ENCODE peak calls at places on chromosomes 7 and 10, in four cellular contexts. O, N, H and A are unnamed samples.

GRCh38 chr7:65750511-65751344 is 122.1 kb upstream of the VKORC1L1 start:
- DNase-seq in O (peak), H (peak), N (peak), A (peak)

GRCh38 chr10:72379062-72379461 is 24.3 kb upstream of the DNAJB12 start:
- DNase-seq in O (no peak), H (no peak), N (no peak), A (no peak)

GRCh38 chr7:157552295-157552993 is 215.6 kb downstream of the DNAJB6 start:
- DNase-seq in O (no peak), N (no peak), H (peak), A (no peak)

GRCh38 chr10:131547129-131547799 is 235.7 kb upstream of the TCERG1L start:
- DNase-seq in O (no peak), H (no peak), N (no peak), A (no peak)

GRCh38 chr7:98978672-98979071 is 100.3 kb downstream of the TRRAP start:
- DNase-seq in H (no peak), O (no peak), N (no peak), A (no peak)

GRCh38 chr10:126387041-126387908 is 1.0 kb downstream of the ADAM12 start:
- DNase-seq in O (peak), H (peak), N (no peak), A (peak)

GRCh38 chr10:73931767-73932624 is 21.1 kb downstream of the PLAU start:
- DNase-seq in O (peak), N (peak), H (peak), A (no peak)

GRCh38 chr10:101897633-101898032 is 54.0 kb upstream of the KCNIP2 start:
- DNase-seq in H (no peak), O (no peak), N (no peak), A (peak)

GRCh38 chr7:108420482-108420908 is 35.7 kb downstream of the NRCAM start:
- DNase-seq in N (no peak), O (no peak), H (no peak), A (no peak)

GRCh38 chr7:105677395-105677701 is 96.1 kb upstream of the EFCAB10 start:
- DNase-seq in H (no peak), O (no peak), N (no peak), A (no peak)

GRCh38 chr10:46528675-46529615 is 27.5 kb downstream of the GPRIN2 start:
- DNase-seq in H (peak), O (no peak), N (no peak), A (no peak)

GRCh38 chr10:24209946-24210491 is 1.1 kb downstream of the KIAA1217 start:
- DNase-seq in N (peak), H (no peak), O (no peak), A (peak)

GRCh38 chr7:135291809-135292253 is 58.2 kb downstream of the STRA8 start:
- DNase-seq in N (peak), O (no peak), H (no peak), A (no peak)

GRCh38 chr7:26085771-26086170 is 66.2 kb upstream of the NFE2L3 start:
- DNase-seq in N (no peak), O (no peak), H (no peak), A (no peak)

GRCh38 chr7:80593869-80594587 is 44.4 kb upstream of the CD36 start:
- DNase-seq in N (no peak), H (no peak), O (no peak), A (no peak)

GRCh38 chr7:126378642-126379041 is 874.1 kb downstream of the GRM8 start:
- DNase-seq in H (no peak), O (no peak), N (no peak), A (no peak)

GRCh38 chr7:94276797-94277196 is 117.9 kb upstream of the COL1A2 start:
- DNase-seq in H (no peak), N (no peak), O (no peak), A (peak)

GRCh38 chr7:1884583-1885350 is 214.7 kb downstream of the ELFN1 start:
- DNase-seq in N (no peak), O (peak), H (no peak), A (no peak)

GRCh38 chr10:22625511-22626288 is 88.7 kb downstream of the PIP4K2A start:
- DNase-seq in H (no peak), N (peak), O (no peak), A (no peak)
- TF ChIP-seq FOXJ3 in H (no peak), N (no peak), O (no peak), A (no peak)

DNA sequence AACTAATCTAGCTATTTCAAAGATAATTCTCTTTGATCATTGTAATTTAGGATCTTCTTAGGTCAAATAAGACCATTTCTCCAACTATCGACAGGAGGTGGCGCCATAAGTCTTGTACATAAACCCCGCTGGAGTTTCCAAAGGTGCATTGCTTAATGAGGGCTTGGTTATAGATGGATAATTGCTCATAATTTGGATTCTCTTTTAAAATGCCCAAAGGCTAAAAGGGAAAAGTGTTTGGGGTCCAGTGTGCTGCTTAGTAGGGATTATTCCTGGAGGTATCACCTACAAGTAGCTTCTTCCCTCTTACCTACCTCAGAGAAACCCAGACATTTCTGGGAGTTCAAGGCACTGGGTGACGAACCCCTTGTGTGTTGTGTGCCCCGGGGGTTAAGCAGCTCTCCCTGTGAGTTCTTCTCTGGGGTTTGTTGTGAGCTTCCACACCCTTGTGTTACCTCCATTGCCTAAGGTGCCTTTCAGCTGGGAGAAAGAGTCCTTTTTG is 75.2 kb downstream of the PAXIP1 start:
- DNase-seq in H (peak), N (peak), O (peak), A (peak)
- TF ChIP-seq FOXJ3 in H (no peak), N (no peak), O (no peak), A (no peak)

GRCh38 chr10:94173594-94173993 is 179.9 kb downstream of the PLCE1 start:
- DNase-seq in O (no peak), N (no peak), H (no peak), A (no peak)
- TF ChIP-seq FOXJ3 in O (no peak), N (no peak), H (no peak), A (no peak)

GRCh38 chr7:159008055-159008405 is 136.6 kb downstream of the VIPR2 start:
- DNase-seq in N (no peak), H (no peak), O (no peak), A (no peak)

GRCh38 chr7:159005618-159006017 is 139.0 kb downstream of the VIPR2 start:
- DNase-seq in H (no peak), N (no peak), O (peak), A (no peak)

GRCh38 chr7:159006610-159007130 is 138.0 kb downstream of the VIPR2 start:
- DNase-seq in O (peak), H (no peak), N (no peak), A (no peak)

GRCh38 chr7:159008417-159008816 is 136.2 kb downstream of the VIPR2 start:
- DNase-seq in H (no peak), O (no peak), N (no peak), A (no peak)

DNA sequence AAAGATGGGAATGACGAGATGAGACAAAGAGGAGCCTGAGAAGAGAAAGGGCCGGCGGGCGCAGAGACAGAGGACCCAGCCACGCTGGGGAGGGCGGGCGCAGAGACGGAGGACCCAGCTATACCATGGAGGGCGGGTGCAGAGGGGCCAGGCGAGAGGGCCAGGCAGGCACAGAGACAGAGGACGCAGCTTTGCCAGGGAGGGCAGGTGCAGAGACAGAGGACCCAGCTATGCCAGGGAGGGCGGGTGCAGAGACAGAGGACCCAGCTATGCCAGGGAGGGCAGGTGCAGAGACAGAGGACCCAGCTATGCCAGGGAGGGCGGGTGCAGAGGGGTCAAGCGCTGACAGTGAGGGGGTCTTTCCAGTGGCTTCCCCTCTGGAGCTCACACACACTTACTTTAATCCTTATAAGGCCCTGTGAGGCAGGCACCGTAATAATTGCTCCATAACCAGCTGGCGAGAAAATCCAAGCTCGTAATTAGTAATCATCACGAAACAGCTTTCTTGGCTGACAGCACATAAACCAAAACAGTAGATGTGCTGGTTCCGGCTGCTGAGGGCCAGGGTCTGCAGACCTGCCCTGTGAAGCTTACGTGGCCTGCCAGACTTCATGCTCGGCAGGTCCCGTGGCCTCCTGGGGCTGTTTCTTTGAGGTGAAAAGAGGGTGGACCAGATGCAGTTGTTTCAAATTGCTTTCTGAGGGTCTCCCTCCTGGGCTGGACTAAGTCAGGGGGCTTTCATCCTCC is 137.2 kb downstream of the VIPR2 start:
- DNase-seq in H (no peak), O (no peak), N (no peak), A (no peak)
- TF ChIP-seq FOXJ3 in H (no peak), O (no peak), N (no peak), A (no peak)

DNA sequence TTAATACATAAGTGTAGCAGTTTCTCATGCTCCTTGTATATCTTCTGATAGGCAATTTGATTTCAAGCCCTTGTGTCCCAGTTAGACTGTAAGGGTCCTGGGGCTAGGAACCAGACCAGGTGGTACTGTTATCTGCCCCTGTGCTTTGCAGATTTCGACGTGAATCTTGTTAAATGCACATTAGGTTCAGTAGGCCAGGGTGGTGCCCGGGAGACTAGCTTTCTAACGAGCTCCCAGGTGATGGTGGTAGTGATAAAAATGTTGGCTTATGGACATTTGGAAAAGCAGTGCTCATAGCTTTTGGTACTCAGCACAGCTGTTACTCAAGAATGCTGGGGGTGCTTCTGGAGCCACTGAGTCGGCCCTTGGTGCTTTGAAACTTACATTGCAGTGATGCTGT is 64.2 kb downstream of the PRPF18 start:
- DNase-seq in N (no peak), H (no peak), O (no peak), A (peak)
- TF ChIP-seq FOXJ3 in N (no peak), H (no peak), O (no peak), A (no peak)

DNA sequence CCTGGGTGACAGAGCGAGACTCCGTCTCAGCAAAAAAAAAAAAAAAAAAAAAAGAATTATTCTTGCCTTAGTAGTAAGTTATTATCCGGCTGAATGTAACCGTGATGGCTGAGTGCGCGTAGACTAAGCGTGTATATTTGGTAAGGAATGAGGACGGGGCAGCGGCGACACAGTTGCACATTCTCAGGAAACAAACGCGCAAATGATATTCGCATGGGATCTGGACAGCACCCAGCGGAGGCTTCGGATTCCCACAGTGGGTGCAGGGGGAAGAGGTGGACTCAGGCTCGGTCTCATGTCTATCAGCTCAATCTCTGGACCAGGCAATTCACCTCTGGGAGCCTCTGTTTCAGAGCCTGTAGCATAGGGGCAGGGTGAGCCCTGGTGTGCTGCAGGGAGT is 29.1 kb downstream of the PAPOLB start:
- DNase-seq in N (no peak), O (no peak), H (no peak), A (peak)
- TF ChIP-seq FOXJ3 in N (no peak), O (no peak), H (no peak), A (no peak)

DNA sequence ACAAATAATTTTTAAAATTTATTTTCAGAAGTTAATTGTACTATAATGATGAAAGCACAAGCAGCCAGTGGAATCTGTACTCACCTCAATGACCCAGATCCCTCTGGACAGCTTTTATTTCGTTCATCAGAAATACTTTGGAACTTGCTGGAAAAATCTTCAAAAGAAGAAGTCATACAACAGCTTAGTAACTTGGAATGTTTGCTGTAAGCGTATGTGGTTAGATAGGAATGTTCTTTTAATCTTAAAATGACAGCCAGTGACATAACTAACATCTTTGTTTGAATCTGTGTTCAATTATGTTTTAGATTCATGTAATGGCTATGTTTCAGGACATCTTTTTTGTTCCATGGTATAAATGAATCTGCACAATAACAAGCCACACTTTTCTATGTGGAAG is 26.8 kb downstream of the CFAP69 start:
- DNase-seq in N (peak), H (no peak), O (no peak), A (no peak)
- TF ChIP-seq FOXJ3 in N (no peak), H (no peak), O (no peak), A (no peak)